ENCODE peak calls at places on chromosomes 3 and 15, in ten cellular contexts. One of them, this sample, is unnamed.

GRCh38 chr3:115245437-115245836 is 98.3 kb upstream of the ZBTB20 start:
- DNase-seq in mucosa of descending colon: no peak
- DNase-seq in AG04450: peak; percentile 76
- DNase-seq in heart left ventricle: no peak
- DNase-seq in endodermal cell: no peak
- DNase-seq in fibroblast of villous mesenchyme: peak; percentile 95
- DNase-seq in PC-9: peak; percentile 72
- DNase-seq in cardiac fibroblast: peak; percentile 92
- DNase-seq in cardiac muscle cell: peak; percentile 93
- DNase-seq in fibroblast of lung: peak; percentile 86
- DNase-seq in this sample: peak; percentile 87

GRCh38 chr15:67290319-67290718 is 35.7 kb downstream of the IQCH start:
- DNase-seq in cardiac muscle cell: peak; percentile 49
- DNase-seq in heart left ventricle: no peak
- DNase-seq in cardiac fibroblast: peak; percentile 58
- DNase-seq in endodermal cell: no peak
- DNase-seq in AG04450: no peak
- DNase-seq in fibroblast of lung: peak; percentile 34
- DNase-seq in mucosa of descending colon: no peak
- DNase-seq in fibroblast of villous mesenchyme: no peak
- DNase-seq in PC-9: no peak
- DNase-seq in this sample: no peak

GRCh38 chr3:108346301-108346989 is 50.1 kb downstream of the HHLA2 start:
- DNase-seq in fibroblast of villous mesenchyme: no peak
- DNase-seq in fibroblast of lung: no peak
- DNase-seq in AG04450: no peak
- DNase-seq in PC-9: no peak
- DNase-seq in cardiac muscle cell: peak; percentile 18
- DNase-seq in mucosa of descending colon: no peak
- DNase-seq in heart left ventricle: no peak
- DNase-seq in cardiac fibroblast: peak; percentile 19
- DNase-seq in endodermal cell: no peak
- DNase-seq in this sample: peak; percentile 4

GRCh38 chr3:10011644-10012043 is 14.6 kb upstream of the FANCD2 start:
- DNase-seq in cardiac fibroblast: no peak
- DNase-seq in heart left ventricle: no peak
- DNase-seq in PC-9: no peak
- DNase-seq in mucosa of descending colon: no peak
- DNase-seq in cardiac muscle cell: peak; percentile 51
- DNase-seq in endodermal cell: no peak
- DNase-seq in fibroblast of lung: no peak
- DNase-seq in fibroblast of villous mesenchyme: no peak
- DNase-seq in AG04450: no peak
- DNase-seq in this sample: no peak

GRCh38 chr3:156781310-156782230 is 44.6 kb upstream of the LEKR1 start:
- DNase-seq in heart left ventricle: no peak
- DNase-seq in PC-9: peak; percentile 73
- DNase-seq in fibroblast of lung: no peak
- DNase-seq in fibroblast of villous mesenchyme: peak; percentile 50
- DNase-seq in AG04450: no peak
- DNase-seq in cardiac muscle cell: no peak
- DNase-seq in cardiac fibroblast: peak; percentile 74
- DNase-seq in mucosa of descending colon: no peak
- DNase-seq in endodermal cell: no peak
- DNase-seq in this sample: no peak

GRCh38 chr3:101939391-101939790 is 90.1 kb downstream of the NFKBIZ start:
- DNase-seq in endodermal cell: no peak
- DNase-seq in AG04450: no peak
- DNase-seq in cardiac muscle cell: no peak
- DNase-seq in cardiac fibroblast: no peak
- DNase-seq in heart left ventricle: no peak
- DNase-seq in fibroblast of villous mesenchyme: no peak
- DNase-seq in fibroblast of lung: no peak
- DNase-seq in PC-9: no peak
- DNase-seq in mucosa of descending colon: no peak
- DNase-seq in this sample: no peak

GRCh38 chr3:52310861-52311566 is 5.1 kb upstream of the DNAH1 start:
- DNase-seq in fibroblast of lung: no peak
- DNase-seq in fibroblast of villous mesenchyme: no peak
- DNase-seq in mucosa of descending colon: no peak
- DNase-seq in endodermal cell: no peak
- DNase-seq in AG04450: no peak
- DNase-seq in cardiac muscle cell: no peak
- DNase-seq in cardiac fibroblast: no peak
- DNase-seq in PC-9: no peak
- DNase-seq in heart left ventricle: no peak
- DNase-seq in this sample: no peak

GRCh38 chr15:101023501-101024110 is 104.4 kb downstream of the LRRK1 start:
- DNase-seq in heart left ventricle: no peak
- DNase-seq in fibroblast of villous mesenchyme: peak; percentile 4
- DNase-seq in endodermal cell: peak; percentile 7
- DNase-seq in cardiac muscle cell: peak; percentile 55
- DNase-seq in mucosa of descending colon: no peak
- DNase-seq in AG04450: no peak
- DNase-seq in PC-9: no peak
- DNase-seq in cardiac fibroblast: peak; percentile 31
- DNase-seq in fibroblast of lung: no peak
- DNase-seq in this sample: no peak

GRCh38 chr3:185824467-185825378 is at the start of gene IGF2BP2:
- DNase-seq in endodermal cell: peak; percentile 92
- DNase-seq in cardiac muscle cell: peak; percentile 93
- DNase-seq in mucosa of descending colon: peak; percentile 87
- DNase-seq in PC-9: peak; percentile 73
- DNase-seq in cardiac fibroblast: peak; percentile 81
- DNase-seq in fibroblast of lung: peak; percentile 83
- DNase-seq in fibroblast of villous mesenchyme: peak; percentile 87
- DNase-seq in heart left ventricle: peak; percentile 81
- DNase-seq in AG04450: peak; percentile 43
- DNase-seq in this sample: peak; percentile 64

GRCh38 chr3:185822221-185822956 is 2.5 kb downstream of the IGF2BP2 start:
- DNase-seq in PC-9: peak; percentile 94
- DNase-seq in AG04450: no peak
- DNase-seq in endodermal cell: no peak
- DNase-seq in mucosa of descending colon: no peak
- DNase-seq in cardiac muscle cell: peak; percentile 68
- DNase-seq in fibroblast of villous mesenchyme: peak; percentile 86
- DNase-seq in fibroblast of lung: peak; percentile 83
- DNase-seq in cardiac fibroblast: peak; percentile 88
- DNase-seq in heart left ventricle: no peak
- DNase-seq in this sample: no peak

GRCh38 chr3:185824051-185824466 is 783 bp downstream of the IGF2BP2 start:
- DNase-seq in mucosa of descending colon: peak; percentile 59
- DNase-seq in PC-9: no peak
- DNase-seq in fibroblast of lung: no peak
- DNase-seq in AG04450: no peak
- DNase-seq in fibroblast of villous mesenchyme: peak; percentile 43
- DNase-seq in cardiac muscle cell: peak; percentile 32
- DNase-seq in heart left ventricle: no peak
- DNase-seq in endodermal cell: peak; percentile 80
- DNase-seq in cardiac fibroblast: peak; percentile 49
- DNase-seq in this sample: no peak

GRCh38 chr3:185822957-185823279 is 1.9 kb downstream of the IGF2BP2 start:
- DNase-seq in fibroblast of lung: no peak
- DNase-seq in AG04450: no peak
- DNase-seq in fibroblast of villous mesenchyme: no peak
- DNase-seq in mucosa of descending colon: no peak
- DNase-seq in cardiac muscle cell: no peak
- DNase-seq in heart left ventricle: no peak
- DNase-seq in endodermal cell: no peak
- DNase-seq in PC-9: no peak
- DNase-seq in cardiac fibroblast: no peak
- DNase-seq in this sample: no peak

GRCh38 chr3:185823280-185824044 is 1.4 kb downstream of the IGF2BP2 start:
- DNase-seq in fibroblast of lung: peak; percentile 40
- DNase-seq in AG04450: no peak
- DNase-seq in cardiac muscle cell: peak; percentile 58
- DNase-seq in fibroblast of villous mesenchyme: peak; percentile 62
- DNase-seq in heart left ventricle: peak; percentile 76
- DNase-seq in endodermal cell: peak; percentile 79
- DNase-seq in cardiac fibroblast: peak; percentile 60
- DNase-seq in PC-9: no peak
- DNase-seq in mucosa of descending colon: peak; percentile 66
- DNase-seq in this sample: no peak
- TF ChIP-seq CTCF in fibroblast of lung: peak; percentile 15
- TF ChIP-seq CTCF in AG04450: peak; percentile 16
- TF ChIP-seq CTCF in cardiac muscle cell: peak; percentile 15
- TF ChIP-seq CTCF in fibroblast of villous mesenchyme: peak; percentile 19
- TF ChIP-seq CTCF in heart left ventricle: no peak
- TF ChIP-seq CTCF in endodermal cell: peak; percentile 44
- TF ChIP-seq CTCF in cardiac fibroblast: peak; percentile 9
- TF ChIP-seq CTCF in PC-9: no peak
- TF ChIP-seq CTCF in mucosa of descending colon: no peak
- TF ChIP-seq CTCF in this sample: peak; percentile 32

DNA sequence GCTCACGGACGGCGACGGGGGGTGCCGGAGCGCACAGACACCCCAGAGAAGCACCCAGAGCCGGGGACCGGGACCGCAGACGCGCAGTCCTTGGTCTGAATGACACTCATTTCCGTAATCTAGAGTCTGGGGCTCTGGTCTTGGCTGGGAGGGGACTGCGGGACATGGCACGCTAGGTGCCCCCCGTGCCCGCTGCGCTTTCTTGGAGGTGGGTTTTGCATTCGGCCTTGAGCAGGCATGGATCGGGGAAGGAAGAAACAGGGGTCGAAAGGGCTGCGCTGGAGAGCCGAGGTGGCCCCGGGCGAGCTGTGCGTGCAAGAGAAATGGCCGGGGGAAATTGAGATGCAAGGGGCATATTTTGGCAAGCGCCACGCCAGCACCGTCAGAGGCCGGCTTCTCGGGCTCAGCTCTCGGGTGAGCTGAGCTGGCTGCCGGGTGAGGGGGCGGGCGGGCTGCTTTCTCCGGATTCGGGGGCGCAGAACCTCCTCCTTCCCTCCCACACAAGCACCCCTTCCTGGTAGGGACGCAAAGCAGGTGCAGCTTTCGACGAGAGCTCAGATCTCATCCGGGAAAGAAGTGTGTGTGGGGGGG is 867 bp upstream of the NTRK3 start:
- DNase-seq in endodermal cell: peak; percentile 72
- DNase-seq in cardiac fibroblast: no peak
- DNase-seq in fibroblast of lung: no peak
- DNase-seq in fibroblast of villous mesenchyme: no peak
- DNase-seq in PC-9: no peak
- DNase-seq in cardiac muscle cell: no peak
- DNase-seq in mucosa of descending colon: no peak
- DNase-seq in AG04450: no peak
- DNase-seq in heart left ventricle: no peak
- DNase-seq in this sample: no peak
- H3K4me3 ChIP-seq in endodermal cell: peak overlapping the region; percentile 76
- H3K4me3 ChIP-seq in cardiac fibroblast: no peak overlapping the region
- H3K4me3 ChIP-seq in fibroblast of lung: no peak overlapping the region
- H3K4me3 ChIP-seq in fibroblast of villous mesenchyme: no peak overlapping the region
- H3K4me3 ChIP-seq in PC-9: no peak overlapping the region
- H3K4me3 ChIP-seq in cardiac muscle cell: peak overlapping the region; percentile 62
- H3K4me3 ChIP-seq in mucosa of descending colon: no peak overlapping the region
- H3K4me3 ChIP-seq in AG04450: no peak overlapping the region
- H3K4me3 ChIP-seq in heart left ventricle: peak overlapping the region; percentile 59
- H3K4me3 ChIP-seq in this sample: peak overlapping the region; percentile 40

GRCh38 chr3:38454884-38455638 is 1.4 kb downstream of the ACVR2B start:
- DNase-seq in heart left ventricle: peak; percentile 85
- DNase-seq in mucosa of descending colon: peak; percentile 85
- DNase-seq in cardiac fibroblast: peak; percentile 32
- DNase-seq in fibroblast of villous mesenchyme: peak; percentile 57
- DNase-seq in PC-9: peak; percentile 53
- DNase-seq in cardiac muscle cell: peak; percentile 53
- DNase-seq in AG04450: no peak
- DNase-seq in endodermal cell: peak; percentile 96
- DNase-seq in fibroblast of lung: peak; percentile 30
- DNase-seq in this sample: no peak

GRCh38 chr3:38459499-38460048 is 5.9 kb downstream of the ACVR2B start:
- DNase-seq in PC-9: no peak
- DNase-seq in fibroblast of lung: no peak
- DNase-seq in heart left ventricle: no peak
- DNase-seq in AG04450: no peak
- DNase-seq in cardiac fibroblast: no peak
- DNase-seq in mucosa of descending colon: no peak
- DNase-seq in fibroblast of villous mesenchyme: no peak
- DNase-seq in cardiac muscle cell: no peak
- DNase-seq in endodermal cell: no peak
- DNase-seq in this sample: no peak

GRCh38 chr3:38458796-38459498 is 5.3 kb downstream of the ACVR2B start:
- DNase-seq in heart left ventricle: peak; percentile 69
- DNase-seq in AG04450: no peak
- DNase-seq in fibroblast of lung: peak; percentile 40
- DNase-seq in endodermal cell: no peak
- DNase-seq in mucosa of descending colon: peak; percentile 73
- DNase-seq in fibroblast of villous mesenchyme: peak; percentile 38
- DNase-seq in cardiac muscle cell: peak; percentile 39
- DNase-seq in cardiac fibroblast: no peak
- DNase-seq in PC-9: no peak
- DNase-seq in this sample: peak; percentile 31

GRCh38 chr3:38455639-38456430 is 2.1 kb downstream of the ACVR2B start:
- DNase-seq in mucosa of descending colon: no peak
- DNase-seq in endodermal cell: peak; percentile 89
- DNase-seq in heart left ventricle: no peak
- DNase-seq in fibroblast of lung: peak; percentile 19
- DNase-seq in cardiac fibroblast: no peak
- DNase-seq in cardiac muscle cell: peak; percentile 42
- DNase-seq in AG04450: peak; percentile 3
- DNase-seq in fibroblast of villous mesenchyme: peak; percentile 47
- DNase-seq in PC-9: no peak
- DNase-seq in this sample: no peak

DNA sequence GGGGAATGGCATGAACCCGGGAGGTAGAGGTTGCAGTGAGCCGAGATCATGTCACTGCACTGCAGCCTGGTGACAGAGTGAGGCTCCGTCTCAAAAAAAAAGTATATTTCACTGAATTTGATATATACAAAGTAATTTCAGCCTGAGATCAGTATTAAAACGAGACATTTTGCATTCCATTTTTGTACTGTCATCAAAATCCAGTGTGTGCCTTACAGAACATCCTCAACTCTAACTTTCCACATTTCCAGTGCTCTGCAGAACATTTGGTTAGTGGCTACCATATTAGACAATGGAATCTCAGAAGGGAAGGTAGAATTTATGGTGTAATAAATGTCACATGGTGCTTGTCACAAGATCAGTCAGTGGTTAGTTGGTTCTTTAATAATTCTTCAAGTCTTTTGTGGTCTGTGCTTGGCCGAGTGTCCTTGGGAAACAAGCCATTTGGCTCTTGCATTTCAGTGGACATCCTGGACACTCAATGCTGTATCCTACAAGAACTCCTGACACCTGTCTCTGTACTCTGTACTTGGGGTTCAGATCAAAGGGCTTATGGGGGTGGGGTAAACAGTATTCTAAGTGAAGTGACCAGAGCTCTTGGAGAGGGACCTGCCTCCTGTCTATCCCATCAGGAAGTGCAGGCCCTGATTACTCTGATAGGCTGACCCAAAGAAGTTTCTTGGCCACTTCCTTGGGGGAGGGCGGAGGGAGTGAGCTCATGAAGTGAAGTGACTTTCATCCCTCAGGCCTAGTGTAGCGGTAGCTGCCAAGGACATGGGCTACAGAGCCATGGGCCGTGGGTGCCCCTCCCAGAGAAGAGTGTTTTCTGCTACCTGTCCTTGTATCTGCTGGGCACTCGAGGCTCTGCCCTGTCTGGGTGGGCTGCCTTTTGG is 3.7 kb downstream of the ACVR2B start:
- DNase-seq in AG04450: no peak
- DNase-seq in endodermal cell: no peak
- DNase-seq in PC-9: no peak
- DNase-seq in heart left ventricle: no peak
- DNase-seq in cardiac muscle cell: peak; percentile 2
- DNase-seq in mucosa of descending colon: no peak
- DNase-seq in fibroblast of villous mesenchyme: no peak
- DNase-seq in cardiac fibroblast: peak; percentile 9
- DNase-seq in fibroblast of lung: no peak
- DNase-seq in this sample: no peak
- TF ChIP-seq CTCF in AG04450: no peak
- TF ChIP-seq CTCF in endodermal cell: peak; percentile 26
- TF ChIP-seq CTCF in PC-9: no peak
- TF ChIP-seq CTCF in heart left ventricle: no peak
- TF ChIP-seq CTCF in cardiac muscle cell: no peak
- TF ChIP-seq CTCF in mucosa of descending colon: no peak
- TF ChIP-seq CTCF in fibroblast of villous mesenchyme: no peak
- TF ChIP-seq CTCF in cardiac fibroblast: no peak
- TF ChIP-seq CTCF in fibroblast of lung: no peak
- TF ChIP-seq CTCF in this sample: no peak

DNA sequence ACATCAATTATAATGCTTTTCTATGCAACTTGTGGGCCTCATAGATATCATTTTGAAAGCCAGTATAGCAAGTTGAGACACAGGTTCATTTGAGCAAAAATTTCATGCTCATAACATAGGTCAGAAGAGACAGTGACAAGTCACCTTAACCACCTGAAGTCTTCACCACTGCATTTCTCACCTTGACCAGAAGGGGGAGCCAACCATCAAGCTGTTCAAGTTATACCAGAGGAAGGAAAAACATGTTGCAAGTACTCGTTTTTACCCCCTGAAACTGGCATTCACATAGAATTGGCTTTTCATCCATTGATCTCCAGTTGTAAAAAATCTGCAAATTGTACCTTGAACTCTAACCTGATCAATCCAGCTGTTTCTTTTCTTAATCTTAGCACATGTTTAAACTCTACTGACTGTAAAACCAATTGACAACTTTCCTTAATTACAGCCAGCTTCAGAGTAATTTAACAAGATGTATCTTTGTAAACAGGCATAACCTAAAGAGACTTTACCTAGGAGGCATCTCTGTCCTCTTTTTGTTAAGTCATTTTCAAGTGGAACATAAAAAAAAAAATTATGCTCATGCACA is 1.4 kb downstream of the LMOD3 start:
- DNase-seq in PC-9: peak; percentile 64
- DNase-seq in heart left ventricle: no peak
- DNase-seq in mucosa of descending colon: no peak
- DNase-seq in fibroblast of villous mesenchyme: peak; percentile 81
- DNase-seq in endodermal cell: peak; percentile 94
- DNase-seq in fibroblast of lung: peak; percentile 84
- DNase-seq in AG04450: peak; percentile 27
- DNase-seq in cardiac fibroblast: peak; percentile 87
- DNase-seq in cardiac muscle cell: peak; percentile 81
- DNase-seq in this sample: peak; percentile 74
- H3K4me3 ChIP-seq in PC-9: no peak overlapping the region
- H3K4me3 ChIP-seq in heart left ventricle: peak overlapping the region; percentile 52
- H3K4me3 ChIP-seq in mucosa of descending colon: no peak overlapping the region
- H3K4me3 ChIP-seq in fibroblast of villous mesenchyme: no peak overlapping the region
- H3K4me3 ChIP-seq in endodermal cell: no peak overlapping the region
- H3K4me3 ChIP-seq in fibroblast of lung: no peak overlapping the region
- H3K4me3 ChIP-seq in AG04450: no peak overlapping the region
- H3K4me3 ChIP-seq in cardiac fibroblast: no peak overlapping the region
- H3K4me3 ChIP-seq in cardiac muscle cell: no peak overlapping the region
- H3K4me3 ChIP-seq in this sample: no peak overlapping the region